ENCODE peak calls at places on chromosomes 7 and 10, in six cellular contexts. I is omental fat pad, T is endothelial cell, F is colonic mucosa, G is PC-3, M is Peyer's patch. B is an unnamed sample.

GRCh38 chr10:31664803-31665202 is 263.8 kb downstream of the ARHGAP12 start:
- DNase-seq in I (no peak), F (no peak), G (no peak), M (no peak), T (no peak), B (no peak)

GRCh38 chr7:148084138-148084537 is 506.4 kb upstream of the C7orf33 start:
- DNase-seq in T (peak; percentile 49), I (no peak), F (peak; percentile 38), G (peak; percentile 69), M (no peak), B (peak; percentile 36)

GRCh38 chr10:58404001-58404400 is 18.8 kb downstream of the TFAM start:
- DNase-seq in F (no peak), T (no peak), M (no peak), G (no peak), I (no peak), B (no peak)

GRCh38 chr7:50650057-50650664 is 85.0 kb upstream of the DDC start:
- DNase-seq in I (no peak), M (no peak), T (no peak), F (no peak), G (no peak), B (peak; percentile 14)

GRCh38 chr10:127018298-127018650 is 113.0 kb downstream of the DOCK1 start:
- DNase-seq in G (no peak), I (no peak), T (no peak), F (no peak), M (no peak), B (no peak)

GRCh38 chr10:35691522-35692236 is 49.6 kb upstream of the FZD8 start:
- DNase-seq in F (no peak), T (no peak), M (no peak), I (no peak), G (no peak), B (no peak)

GRCh38 chr10:100186813-100187212 is 984 bp upstream of the ERLIN1 start:
- DNase-seq in T (no peak), F (peak; percentile 29), I (no peak), M (no peak), G (peak; percentile 11), B (no peak)

GRCh38 chr7:87058739-87059524 is 522 bp downstream of the ELAPOR2 start:
- DNase-seq in G (no peak), M (peak; percentile 39), F (peak; percentile 33), T (peak; percentile 16), I (no peak), B (no peak)

GRCh38 chr7:94179466-94179865 is 175.3 kb upstream of the BET1 start:
- DNase-seq in G (no peak), F (no peak), M (no peak), I (no peak), T (no peak), B (no peak)

GRCh38 chr10:126208736-126209317 is 179.4 kb downstream of the ADAM12 start:
- DNase-seq in I (no peak), M (no peak), F (no peak), G (no peak), T (no peak), B (no peak)

GRCh38 chr7:135664046-135664589 is 1.8 kb downstream of the STMP1 start:
- DNase-seq in M (no peak), F (no peak), T (no peak), G (no peak), I (no peak), B (no peak)

GRCh38 chr7:100682991-100683658 is 9.6 kb downstream of the GNB2 start:
- DNase-seq in G (no peak), F (no peak), T (no peak), I (no peak), M (no peak), B (no peak)

GRCh38 chr10:117186832-117187615 is 10.3 kb upstream of the KCNK18 start:
- DNase-seq in I (no peak), M (no peak), T (no peak), F (no peak), G (peak; percentile 77), B (no peak)

GRCh38 chr10:125148021-125148439 is 12.3 kb downstream of the CTBP2 start:
- DNase-seq in M (no peak), T (no peak), G (no peak), F (peak; percentile 51), I (no peak), B (no peak)

DNA sequence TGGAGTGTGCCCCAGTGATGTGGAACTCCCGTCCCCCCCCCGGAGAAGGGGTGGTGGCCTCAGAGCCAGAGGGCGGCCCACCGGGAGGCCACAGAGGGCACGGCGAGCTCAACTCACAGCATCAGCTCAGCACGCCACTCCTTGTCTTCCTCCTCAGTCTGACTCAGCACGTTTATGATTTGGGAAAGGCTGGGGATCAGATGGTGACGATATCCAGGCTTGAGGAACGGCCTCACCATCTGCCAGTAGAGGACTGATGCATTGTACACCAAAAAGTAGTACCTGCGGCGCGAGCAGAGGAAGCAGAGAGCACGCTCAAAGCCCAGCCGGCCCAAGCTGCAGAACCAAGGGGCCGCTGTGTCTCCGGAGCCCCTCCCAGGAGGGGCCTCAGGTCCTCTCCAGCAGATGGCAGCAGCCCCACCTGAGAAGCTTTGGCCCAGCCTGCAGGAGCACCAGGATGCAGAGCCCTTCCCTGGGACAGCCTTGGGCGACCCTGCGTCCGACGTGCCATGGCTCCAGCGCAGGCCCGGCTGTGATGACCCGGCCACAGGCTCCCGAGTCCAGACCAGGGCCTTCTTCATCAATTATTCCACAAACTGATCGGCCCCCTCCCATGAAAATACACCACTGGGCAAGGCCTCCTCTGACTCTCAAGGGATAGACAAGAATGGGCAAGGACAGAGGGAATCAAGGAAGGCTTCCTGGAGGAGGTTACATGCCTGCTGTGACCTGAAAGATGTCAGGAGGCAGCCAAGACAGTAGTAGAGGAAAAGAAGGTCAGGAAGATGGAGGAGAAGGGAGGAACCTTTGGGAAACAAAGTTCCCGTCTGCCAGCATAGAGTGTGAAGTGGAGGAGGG is 3.7 kb downstream of the CFAP46 start:
- DNase-seq in F (no peak), G (peak; percentile 41), I (no peak), M (no peak), T (peak; percentile 62), B (no peak)
- TF ChIP-seq CTCF in F (no peak), G (peak; percentile 69), I (no peak), M (no peak), T (peak; percentile 17), B (no peak)

GRCh38 chr7:106623846-106624245 is 37.1 kb downstream of the CCDC71L start:
- DNase-seq in T (no peak), M (no peak), I (no peak), F (no peak), G (peak; percentile 93), B (no peak)

GRCh38 chr7:106622654-106623314 is 38.2 kb downstream of the CCDC71L start:
- DNase-seq in F (no peak), T (no peak), M (no peak), G (no peak), I (no peak), B (no peak)

GRCh38 chr7:106623315-106623660 is 37.7 kb downstream of the CCDC71L start:
- DNase-seq in T (no peak), I (no peak), G (no peak), M (no peak), F (no peak), B (no peak)

GRCh38 chr7:106626376-106627293 is 34.3 kb downstream of the CCDC71L start:
- DNase-seq in F (peak; percentile 31), M (no peak), I (no peak), G (peak; percentile 85), T (no peak), B (no peak)

GRCh38 chr7:106625678-106626301 is 35.2 kb downstream of the CCDC71L start:
- DNase-seq in M (no peak), G (no peak), I (no peak), F (peak; percentile 72), T (no peak), B (no peak)
- TF ChIP-seq CTCF in M (no peak), G (no peak), I (no peak), F (no peak), T (no peak), B (no peak)

DNA sequence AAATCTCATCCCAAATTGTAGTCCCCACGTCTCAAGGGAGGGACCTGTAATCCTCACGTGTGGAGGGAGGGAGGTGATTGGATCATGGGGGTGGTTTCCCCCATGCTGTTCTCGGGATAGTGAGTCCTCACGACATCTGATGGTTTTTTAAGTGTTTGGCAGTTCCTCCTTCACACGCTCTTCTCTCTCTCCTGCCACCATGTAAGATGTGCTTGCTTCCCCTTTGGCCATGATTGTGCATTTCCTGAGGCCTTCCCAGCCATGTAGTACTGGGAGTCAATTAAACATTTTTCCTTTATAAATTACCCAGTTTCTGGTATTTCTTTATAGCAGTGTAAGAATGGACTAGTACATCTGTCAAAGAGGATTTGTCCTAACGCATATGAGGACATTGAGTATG is 59.5 kb downstream of the RGS10 start:
- DNase-seq in F (no peak), G (no peak), M (no peak), T (no peak), I (no peak), B (no peak)
- TF ChIP-seq CTCF in F (no peak), G (no peak), M (no peak), T (no peak), I (no peak), B (no peak)

GRCh38 chr10:80261316-80262030 is 28.0 kb downstream of the MAT1A start:
- DNase-seq in I (no peak), T (no peak), F (no peak), G (no peak), M (no peak), B (no peak)
- TF ChIP-seq CTCF in I (no peak), T (no peak), F (no peak), G (no peak), M (no peak), B (no peak)

GRCh38 chr7:28472332-28472731 is 60.0 kb downstream of the CREB5 start:
- DNase-seq in I (no peak), T (no peak), G (no peak), F (no peak), M (no peak), B (no peak)
- TF ChIP-seq CTCF in I (no peak), T (no peak), G (no peak), F (no peak), M (no peak), B (no peak)

GRCh38 chr10:70481105-70481504 is 2.5 kb downstream of the PALD1 start:
- DNase-seq in M (no peak), T (no peak), I (no peak), F (no peak), G (no peak), B (no peak)

GRCh38 chr10:70479161-70479531 is 579 bp downstream of the PALD1 start:
- DNase-seq in I (no peak), M (no peak), F (no peak), G (no peak), T (no peak), B (no peak)

GRCh38 chr10:70480254-70480861 is 1.8 kb downstream of the PALD1 start:
- DNase-seq in G (no peak), M (no peak), T (no peak), F (no peak), I (no peak), B (no peak)

GRCh38 chr10:70478191-70479160 is at the start of gene PALD1:
- DNase-seq in F (peak; percentile 64), I (no peak), T (peak; percentile 77), M (peak; percentile 61), G (peak; percentile 70), B (peak; percentile 41)

GRCh38 chr10:70479626-70480253 is 1.2 kb downstream of the PALD1 start:
- DNase-seq in T (no peak), F (no peak), M (no peak), G (no peak), I (no peak), B (no peak)
- TF ChIP-seq CTCF in T (no peak), F (no peak), M (no peak), G (no peak), I (no peak), B (no peak)

GRCh38 chr7:266851-267840 is 22.8 kb upstream of the FOXL3 start:
- DNase-seq in F (peak; percentile 65), I (no peak), M (peak; percentile 80), T (no peak), G (peak; percentile 62), B (no peak)
- TF ChIP-seq CTCF in F (peak; percentile 19), I (no peak), M (no peak), T (no peak), G (peak; percentile 60), B (peak; percentile 46)